ENCODE peak calls at places on chromosomes 6 and 20, in seven cellular contexts. L is neural crest cell, R is progenitor cell of endocrine pancreas, N is WTC11, H is upper lobe of left lung, W is cardiac muscle cell, Z is RWPE1. Y is an unnamed sample.

GRCh38 chr20:63255911-63256704 is 1.8 kb upstream of the NKAIN4 start:
- DNase-seq in L (no peak), R (no peak), N (no peak), H (peak), W (no peak), Z (peak), Y (no peak)

GRCh38 chr6:45422541-45423110 is 44.9 kb upstream of the SUPT3H start:
- DNase-seq in L (no peak), R (peak), N (peak), H (peak), W (peak), Z (no peak), Y (peak)

GRCh38 chr6:45979311-45979710 is 36.3 kb downstream of the CLIC5 start:
- DNase-seq in L (no peak), R (no peak), N (no peak), H (no peak), W (no peak), Z (no peak), Y (no peak)

GRCh38 chr6:160733045-160733646 is 31.1 kb downstream of the PLG start:
- DNase-seq in L (peak), R (peak), N (peak), H (no peak), W (peak), Z (peak), Y (peak)

GRCh38 chr20:32465092-32465900 is 107.2 kb downstream of the ASXL1 start:
- DNase-seq in L (peak), R (no peak), N (no peak), H (peak), W (no peak), Z (no peak), Y (no peak)

GRCh38 chr20:38805958-38806854 is 709 bp downstream of the PPP1R16B start:
- DNase-seq in L (peak), R (peak), N (peak), H (peak), W (peak), Z (no peak), Y (peak)

GRCh38 chr20:10255846-10256245 is 37.2 kb downstream of the SNAP25 start:
- DNase-seq in L (no peak), R (no peak), N (no peak), H (no peak), W (no peak), Z (no peak), Y (no peak)

GRCh38 chr20:40689100-40689942 is at the start of gene MAFB:
- DNase-seq in L (peak), R (peak), N (peak), H (peak), W (peak), Z (peak), Y (peak)

GRCh38 chr20:50482396-50482890 is 27.7 kb upstream of the PTPN1 start:
- DNase-seq in L (no peak), R (no peak), N (no peak), H (no peak), W (no peak), Z (no peak), Y (no peak)

GRCh38 chr20:25325073-25325472 is 65.6 kb downstream of the ABHD12 start:
- DNase-seq in L (no peak), R (no peak), N (no peak), H (no peak), W (no peak), Z (no peak), Y (no peak)

GRCh38 chr20:50110141-50111047 is 2.6 kb downstream of the UBE2V1 start:
- DNase-seq in L (no peak), R (no peak), N (no peak), H (no peak), W (no peak), Z (no peak), Y (peak)

GRCh38 chr6:125940691-125941090 is 15.9 kb upstream of the HINT3 start:
- DNase-seq in L (no peak), R (no peak), N (no peak), H (no peak), W (no peak), Z (peak), Y (no peak)

GRCh38 chr20:36155629-36155971 is 1.1 kb downstream of the EPB41L1 start:
- DNase-seq in L (no peak), R (no peak), N (no peak), H (no peak), W (no peak), Z (no peak), Y (no peak)

GRCh38 chr6:105510746-105511145 is 107.9 kb upstream of the PREP start:
- DNase-seq in L (no peak), R (no peak), N (no peak), H (no peak), W (no peak), Z (no peak), Y (no peak)

GRCh38 chr6:170269151-170269872 is 21.6 kb downstream of the DLL1 start:
- DNase-seq in L (no peak), R (no peak), N (no peak), H (no peak), W (no peak), Z (no peak), Y (no peak)

GRCh38 chr6:52420668-52421358 is 671 bp downstream of the EFHC1 start:
- DNase-seq in L (peak), R (no peak), N (no peak), H (no peak), W (peak), Z (peak), Y (peak)

GRCh38 chr20:51121901-51122412 is 99.0 kb upstream of the KCNG1 start:
- DNase-seq in L (no peak), R (no peak), N (no peak), H (no peak), W (no peak), Z (peak), Y (no peak)

GRCh38 chr6:12403201-12403826 is 113.2 kb downstream of the EDN1 start:
- DNase-seq in L (no peak), R (no peak), N (no peak), H (no peak), W (no peak), Z (peak), Y (no peak)

GRCh38 chr20:50592282-50593004 is 82.3 kb downstream of the PTPN1 start:
- DNase-seq in L (no peak), R (no peak), N (no peak), H (peak), W (no peak), Z (no peak), Y (no peak)

GRCh38 chr6:7726416-7727149 is 684 bp downstream of the BMP6 start:
- DNase-seq in L (peak), R (peak), N (peak), H (peak), W (peak), Z (no peak), Y (peak)

GRCh38 chr6:35500782-35501181 is 3.9 kb upstream of the TEAD3 start:
- DNase-seq in L (no peak), R (no peak), N (no peak), H (no peak), W (no peak), Z (peak), Y (no peak)

GRCh38 chr20:48595495-48596475 is 232.0 kb downstream of the PREX1 start:
- DNase-seq in L (no peak), R (no peak), N (no peak), H (no peak), W (no peak), Z (no peak), Y (no peak)

GRCh38 chr6:73878403-73878802 is 182.4 kb downstream of the CD109 start:
- DNase-seq in L (no peak), R (no peak), N (no peak), H (no peak), W (no peak), Z (no peak), Y (no peak)

GRCh38 chr20:48538058-48538825 is 289.6 kb downstream of the PREX1 start:
- DNase-seq in L (no peak), R (no peak), N (no peak), H (no peak), W (peak), Z (peak), Y (no peak)

GRCh38 chr6:35718354-35718695 is 18.5 kb upstream of the ARMC12 start:
- DNase-seq in L (no peak), R (no peak), N (no peak), H (no peak), W (no peak), Z (no peak), Y (no peak)

GRCh38 chr20:3563548-3564177 is 92.8 kb downstream of the ATRN start:
- DNase-seq in L (no peak), R (no peak), N (no peak), H (no peak), W (peak), Z (peak), Y (peak)

GRCh38 chr6:161684721-161685120 is 410.9 kb upstream of the AGPAT4 start:
- DNase-seq in L (no peak), R (no peak), N (no peak), H (no peak), W (no peak), Z (no peak), Y (no peak)

GRCh38 chr6:14505391-14505790 is 387.8 kb downstream of the CD83 start:
- DNase-seq in L (no peak), R (no peak), N (no peak), H (no peak), W (peak), Z (no peak), Y (no peak)

GRCh38 chr20:11001767-11002540 is 328.2 kb upstream of the JAG1 start:
- DNase-seq in L (no peak), R (no peak), N (no peak), H (no peak), W (no peak), Z (peak), Y (no peak)

GRCh38 chr6:124742971-124743370 is 219.3 kb upstream of the RNF217 start:
- DNase-seq in L (no peak), R (no peak), N (no peak), H (no peak), W (no peak), Z (peak), Y (no peak)

GRCh38 chr6:127069659-127070279 is 48.7 kb upstream of the RSPO3 start:
- DNase-seq in L (no peak), R (no peak), N (no peak), H (no peak), W (peak), Z (peak), Y (no peak)

GRCh38 chr6:408148-408547 is 16.6 kb downstream of the IRF4 start:
- DNase-seq in L (no peak), R (no peak), N (no peak), H (no peak), W (no peak), Z (no peak), Y (no peak)

GRCh38 chr6:408599-409102 is 17.1 kb downstream of the IRF4 start:
- DNase-seq in L (peak), R (no peak), N (peak), H (no peak), W (peak), Z (no peak), Y (peak)

GRCh38 chr6:410555-411395 is 19.2 kb downstream of the IRF4 start:
- DNase-seq in L (no peak), R (no peak), N (no peak), H (no peak), W (no peak), Z (no peak), Y (no peak)

GRCh38 chr6:411402-412145 is 20.0 kb downstream of the IRF4 start:
- DNase-seq in L (no peak), R (no peak), N (no peak), H (no peak), W (no peak), Z (no peak), Y (no peak)

GRCh38 chr6:409370-409972 is 17.9 kb downstream of the IRF4 start:
- DNase-seq in L (no peak), R (no peak), N (no peak), H (no peak), W (no peak), Z (no peak), Y (no peak)
- TF ChIP-seq CTCF in L (no peak), R (no peak), N (no peak), H (no peak), W (no peak), Z (no peak), Y (no peak)

GRCh38 chr6:81795890-81796289 is 43.4 kb upstream of the TENT5A start:
- DNase-seq in L (no peak), R (no peak), N (no peak), H (no peak), W (no peak), Z (no peak), Y (no peak)
- TF ChIP-seq CTCF in L (no peak), R (no peak), N (no peak), H (no peak), W (no peak), Z (no peak), Y (no peak)

GRCh38 chr20:6416371-6416770 is 293.5 kb upstream of the FERMT1 start:
- DNase-seq in L (no peak), R (no peak), N (peak), H (no peak), W (no peak), Z (no peak), Y (no peak)
- TF ChIP-seq CTCF in L (peak), R (no peak), N (no peak), H (no peak), W (no peak), Z (no peak), Y (no peak)

DNA sequence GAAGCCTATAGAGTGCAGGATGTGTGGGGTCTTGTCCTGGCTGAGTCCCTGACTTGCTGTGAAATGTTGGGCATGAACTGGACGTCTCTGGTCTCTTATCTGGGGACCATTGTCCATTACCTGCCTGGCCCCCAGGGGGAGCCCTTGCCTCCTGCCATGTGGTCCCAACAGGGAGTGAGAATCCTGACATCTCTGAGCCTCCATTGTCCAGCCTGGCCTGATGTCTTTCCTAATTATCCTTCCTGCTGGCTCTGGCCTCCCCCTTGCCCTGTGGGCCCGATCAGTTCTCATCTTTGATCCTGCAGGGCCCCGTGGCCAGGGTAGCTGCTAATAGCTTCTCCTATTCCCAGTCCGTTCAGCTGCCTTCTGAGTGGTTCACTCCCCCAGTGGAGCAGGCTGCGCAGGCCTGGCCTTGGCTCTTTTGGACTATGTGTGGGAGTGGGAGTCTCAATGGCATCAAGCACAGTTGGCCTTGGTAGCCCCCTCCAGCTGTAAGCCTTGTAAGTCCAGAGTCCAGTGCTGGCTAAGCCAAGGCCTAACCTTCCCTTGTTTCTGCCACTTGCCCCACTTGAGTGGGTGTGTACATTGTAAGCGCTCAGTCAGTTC is 77.9 kb upstream of the RALY start:
- DNase-seq in L (no peak), R (no peak), N (peak), H (no peak), W (no peak), Z (peak), Y (peak)
- TF ChIP-seq CTCF in L (peak), R (peak), N (peak), H (peak), W (peak), Z (peak), Y (peak)

DNA sequence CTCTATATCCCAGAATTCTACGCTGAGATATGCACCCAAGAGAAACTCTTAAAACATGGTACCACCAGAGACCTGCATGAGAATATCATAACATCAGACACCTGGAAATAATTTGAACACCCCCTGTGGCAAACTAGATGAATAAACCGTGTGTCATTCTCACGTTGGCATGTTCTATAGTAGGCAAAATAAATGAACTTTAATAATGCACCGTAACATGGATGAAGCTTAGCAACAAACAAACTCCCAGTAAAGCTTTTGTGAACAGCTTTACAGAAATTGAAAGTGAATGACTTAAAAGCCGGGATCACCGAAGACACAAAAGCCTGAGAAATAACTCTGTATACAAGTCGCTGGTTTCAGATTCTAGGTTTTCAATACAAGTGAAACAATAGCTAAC is 1166.8 kb upstream of the CITED2 start:
- DNase-seq in L (no peak), R (no peak), N (no peak), H (no peak), W (no peak), Z (peak), Y (no peak)
- TF ChIP-seq CTCF in L (no peak), R (no peak), N (no peak), H (no peak), W (no peak), Z (no peak), Y (no peak)

GRCh38 chr6:70547313-70547712 is 19.4 kb upstream of the SDHAF4 start:
- DNase-seq in L (no peak), R (no peak), N (no peak), H (no peak), W (peak), Z (no peak), Y (no peak)
- TF ChIP-seq CTCF in L (peak), R (peak), N (no peak), H (no peak), W (peak), Z (peak), Y (no peak)

GRCh38 chr6:108730556-108731228 is 117.5 kb upstream of the ARMC2 start:
- DNase-seq in L (no peak), R (no peak), N (no peak), H (no peak), W (no peak), Z (no peak), Y (no peak)

GRCh38 chr6:108731229-108731565 is 117.0 kb upstream of the ARMC2 start:
- DNase-seq in L (no peak), R (no peak), N (no peak), H (no peak), W (no peak), Z (no peak), Y (no peak)

GRCh38 chr6:108727966-108728730 is 120.1 kb upstream of the ARMC2 start:
- DNase-seq in L (no peak), R (no peak), N (no peak), H (no peak), W (no peak), Z (no peak), Y (no peak)

GRCh38 chr6:108726726-108727339 is 121.4 kb upstream of the ARMC2 start:
- DNase-seq in L (no peak), R (no peak), N (no peak), H (no peak), W (no peak), Z (no peak), Y (no peak)

DNA sequence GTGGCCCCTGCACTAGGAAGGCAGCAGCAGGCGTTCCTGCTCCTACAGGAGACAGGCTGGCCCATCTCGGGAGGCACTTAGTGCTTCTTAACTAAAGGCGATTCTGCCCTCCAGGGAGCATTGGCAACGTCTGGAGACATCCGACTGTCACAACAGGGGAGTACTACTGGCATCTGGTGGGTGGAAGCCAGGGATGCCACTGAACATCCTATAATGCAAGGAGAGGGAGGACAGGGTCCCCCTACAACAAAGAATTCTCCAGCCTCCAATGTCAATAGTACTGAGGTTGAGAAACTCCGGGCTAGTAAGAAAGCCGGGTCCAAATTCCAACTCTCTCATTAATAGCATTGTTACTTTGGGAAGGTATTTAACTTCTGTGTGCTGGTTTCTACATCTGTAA is 119.4 kb upstream of the ARMC2 start:
- DNase-seq in L (no peak), R (no peak), N (no peak), H (no peak), W (no peak), Z (no peak), Y (no peak)
- TF ChIP-seq CTCF in L (no peak), R (no peak), N (no peak), H (no peak), W (no peak), Z (no peak), Y (no peak)

GRCh38 chr6:157596886-157597285 is 215.9 kb downstream of the ZDHHC14 start:
- DNase-seq in L (no peak), R (no peak), N (no peak), H (no peak), W (no peak), Z (no peak), Y (no peak)

GRCh38 chr6:157599191-157599590 is 218.2 kb downstream of the ZDHHC14 start:
- DNase-seq in L (no peak), R (no peak), N (no peak), H (peak), W (no peak), Z (no peak), Y (no peak)

GRCh38 chr6:157595768-157596167 is 214.8 kb downstream of the ZDHHC14 start:
- DNase-seq in L (no peak), R (no peak), N (no peak), H (peak), W (no peak), Z (no peak), Y (no peak)

GRCh38 chr6:157596461-157596860 is 215.5 kb downstream of the ZDHHC14 start:
- DNase-seq in L (no peak), R (no peak), N (no peak), H (peak), W (no peak), Z (no peak), Y (no peak)

DNA sequence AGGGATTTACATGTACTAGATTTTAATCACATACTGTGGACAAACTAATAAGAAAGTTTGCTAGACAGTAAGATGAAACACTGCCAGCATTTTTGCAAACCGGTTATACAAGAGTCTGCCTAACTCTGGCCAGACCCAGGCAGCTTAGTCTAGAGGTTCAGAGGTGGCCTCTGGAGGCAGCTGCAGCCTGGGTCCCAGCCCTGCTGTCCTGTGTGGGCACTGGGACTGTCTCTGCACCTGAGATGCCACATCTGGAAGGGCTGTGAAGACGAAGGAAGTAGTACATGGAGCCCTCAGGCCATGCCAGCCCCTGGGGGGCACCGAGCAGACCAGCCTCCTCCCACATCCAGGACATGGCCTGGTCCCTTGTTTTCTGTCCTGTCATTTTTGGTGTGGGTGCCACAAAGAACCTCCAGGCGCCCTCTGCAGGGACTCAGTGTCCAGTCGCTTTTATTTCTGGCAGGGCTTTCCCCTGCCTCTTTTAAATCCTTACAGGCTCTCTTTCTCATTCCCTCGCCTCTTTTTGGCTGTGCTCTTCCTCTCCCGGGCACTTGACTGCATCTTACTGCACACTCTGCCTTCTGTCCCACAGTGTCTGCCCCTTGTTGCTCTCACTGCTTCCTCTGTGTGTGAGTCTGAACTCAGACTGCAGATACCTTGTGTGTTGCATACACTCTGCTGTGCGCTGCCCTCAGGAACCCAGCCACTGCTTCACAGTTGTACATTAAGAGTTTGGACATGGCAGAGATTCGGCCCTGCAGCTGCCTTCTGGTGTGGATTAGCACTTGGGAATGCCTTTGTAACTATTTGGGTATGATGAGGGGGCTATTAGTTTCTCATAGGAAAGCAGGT is 216.7 kb downstream of the ZDHHC14 start:
- DNase-seq in L (peak), R (no peak), N (peak), H (peak), W (peak), Z (peak), Y (peak)
- TF ChIP-seq CTCF in L (peak), R (peak), N (no peak), H (peak), W (peak), Z (peak), Y (peak)

GRCh38 chr6:96465321-96465903 is 56.2 kb upstream of the UFL1 start:
- DNase-seq in L (no peak), R (no peak), N (no peak), H (no peak), W (no peak), Z (no peak), Y (no peak)
- TF ChIP-seq CTCF in L (no peak), R (no peak), N (no peak), H (no peak), W (no peak), Z (no peak), Y (no peak)